ENCODE peak calls at places on chromosomes 12 and 14, in five cellular contexts. J is adipocyte; D is NCI-H460; P is stimulated activated CD4-positive, alpha-beta T cell treated with anti-CD3 and anti-CD28 coated beads, Interleukin-2, amount 100 ng/mL, for 48 hours; G is stimulated activated naive B cell treated with anti-CD40 and anti-IgM and Interleukin-4, amounts not matched to agents 10 μg/mL and 1 μg/mL and 100 μg/mL, for 72 hours. I is an unnamed sample.
A peak's percentile ranks its signal among the peaks of the same experiment; 100 is the strongest.

GRCh38 chr14:73741386-73741875 is 27.2 kb upstream of the PNMA1 start:
- DNase-seq in D (no peak), G (no peak), P (peak; percentile 58), J (peak; percentile 71), I (peak; percentile 72)

GRCh38 chr12:122423258-122424165 is 1.0 kb upstream of the CLIP1 start:
- DNase-seq in J (peak; percentile 46), D (peak; percentile 39), P (no peak), G (peak; percentile 15), I (peak; percentile 39)

GRCh38 chr12:91618281-91618680 is 435.7 kb upstream of the DCN start:
- DNase-seq in G (no peak), D (no peak), J (no peak), P (no peak), I (no peak)

GRCh38 chr14:105071326-105071725 is 6.1 kb upstream of the GPR132 start:
- DNase-seq in G (no peak), J (no peak), D (no peak), P (no peak), I (no peak)

GRCh38 chr14:105710119-105711057 is 184.0 kb downstream of the TMEM121 start:
- DNase-seq in J (no peak), D (no peak), P (no peak), G (no peak), I (no peak)

GRCh38 chr12:131091413-131091975 is 137.8 kb downstream of the ADGRD1 start:
- DNase-seq in P (no peak), J (no peak), D (peak; percentile 55), G (peak; percentile 73), I (no peak)

GRCh38 chr12:82174936-82175335 is 183.3 kb downstream of the CCDC59 start:
- DNase-seq in D (no peak), J (no peak), P (no peak), G (no peak), I (no peak)

GRCh38 chr14:22375321-22375930 is 213.6 kb downstream of the DAD1 start:
- DNase-seq in P (no peak), G (no peak), D (peak; percentile 77), J (peak; percentile 77), I (no peak)

GRCh38 chr14:91067186-91067585 is 6.7 kb upstream of the RPS6KA5 start:
- DNase-seq in P (no peak), G (no peak), D (no peak), J (no peak), I (no peak)

GRCh38 chr12:43760396-43760795 is 1.6 kb downstream of the IRAK4 start:
- DNase-seq in G (no peak), J (no peak), D (no peak), P (no peak), I (no peak)

GRCh38 chr14:42869681-42870080 is 1263.0 kb downstream of the LRFN5 start:
- DNase-seq in J (no peak), G (no peak), D (no peak), P (no peak), I (no peak)

GRCh38 chr12:175250-175649 is 38.7 kb downstream of the SLC6A12 start:
- DNase-seq in P (no peak), D (no peak), G (no peak), J (no peak), I (no peak)

GRCh38 chr14:76541594-76542219 is 165.8 kb downstream of the ESRRB start:
- DNase-seq in G (no peak), P (no peak), D (no peak), J (no peak), I (no peak)

GRCh38 chr12:40557980-40558379 is 134.3 kb upstream of the CNTN1 start:
- DNase-seq in J (no peak), G (no peak), D (no peak), P (no peak), I (no peak)

GRCh38 chr12:111404362-111405148 is 1.2 kb upstream of the SH2B3 start:
- DNase-seq in D (no peak), G (peak; percentile 71), P (peak; percentile 64), J (peak; percentile 41), I (peak; percentile 46)

GRCh38 chr14:103103461-103104388 is 9.2 kb downstream of the EXOC3L4 start:
- DNase-seq in P (no peak), D (peak; percentile 62), J (peak; percentile 48), G (no peak), I (no peak)

GRCh38 chr12:27861428-27862167 is 81.6 kb upstream of the MANSC4 start:
- DNase-seq in P (no peak), D (no peak), G (no peak), J (peak; percentile 54), I (no peak)

GRCh38 chr12:45615268-45615667 is 114.2 kb upstream of the ARID2 start:
- DNase-seq in G (no peak), D (no peak), P (no peak), J (peak; percentile 57), I (no peak)

GRCh38 chr14:104598461-104599273 is 5.9 kb downstream of the TMEM179 start:
- DNase-seq in J (no peak), D (no peak), G (no peak), P (no peak), I (no peak)

GRCh38 chr14:28101992-28102391 is 664.6 kb upstream of the FOXG1 start:
- DNase-seq in J (no peak), G (no peak), P (no peak), D (no peak), I (no peak)

GRCh38 chr14:95156153-95156764 is 1.1 kb downstream of the DICER1 start:
- DNase-seq in J (peak; percentile 46), D (no peak), P (no peak), G (no peak), I (no peak)

GRCh38 chr12:4849024-4849594 is 60.6 kb upstream of the KCNA1 start:
- DNase-seq in P (no peak), J (peak; percentile 60), D (peak; percentile 16), G (no peak), I (peak; percentile 68)

GRCh38 chr14:95490727-95491451 is 25.6 kb downstream of the SYNE3 start:
- DNase-seq in J (no peak), G (no peak), D (no peak), P (no peak), I (no peak)

GRCh38 chr12:4164591-4165558 is 108.7 kb upstream of the CCND2 start:
- DNase-seq in P (peak; percentile 57), J (peak; percentile 67), D (no peak), G (peak; percentile 49), I (peak; percentile 62)

GRCh38 chr14:33745163-33745562 is 205.7 kb downstream of the EGLN3 start:
- DNase-seq in J (no peak), D (no peak), G (no peak), P (no peak), I (no peak)

GRCh38 chr12:5094550-5094949 is 50.9 kb downstream of the KCNA5 start:
- DNase-seq in P (no peak), J (peak; percentile 13), G (no peak), D (no peak), I (no peak)

GRCh38 chr12:104586325-104587048 is 129.7 kb downstream of the CHST11 start:
- DNase-seq in J (no peak), G (no peak), D (no peak), P (no peak), I (no peak)

GRCh38 chr14:99807413-99808132 is 14.4 kb downstream of the EML1 start:
- DNase-seq in D (no peak), J (no peak), P (no peak), G (no peak), I (no peak)

GRCh38 chr14:44030963-44031362 is 476.1 kb downstream of the FSCB start:
- DNase-seq in J (no peak), G (no peak), P (no peak), D (no peak), I (no peak)

GRCh38 chr14:77612011-77612620 is 4.3 kb downstream of the SPTLC2 start:
- DNase-seq in G (no peak), J (peak; percentile 47), P (no peak), D (no peak), I (no peak)

GRCh38 chr14:68293404-68293803 is 473.8 kb downstream of the RAD51B start:
- DNase-seq in P (no peak), J (no peak), G (no peak), D (no peak), I (peak; percentile 61)

GRCh38 chr12:46830731-46831334 is 5.0 kb upstream of the SLC38A4 start:
- DNase-seq in J (peak; percentile 41), P (no peak), G (no peak), D (no peak), I (no peak)

GRCh38 chr12:25959069-25959961 is 833 bp downstream of the RASSF8 start:
- DNase-seq in G (peak; percentile 17), D (peak; percentile 61), J (peak; percentile 96), P (peak; percentile 13), I (peak; percentile 4)

GRCh38 chr12:80441921-80442320 is 2.1 kb upstream of the PTPRQ start:
- DNase-seq in J (peak; percentile 14), G (no peak), P (no peak), D (no peak), I (no peak)

GRCh38 chr12:82740129-82741000 is 53.7 kb downstream of the TMTC2 start:
- DNase-seq in G (no peak), P (no peak), D (peak; percentile 72), J (peak; percentile 63), I (no peak)

GRCh38 chr14:100653409-100653808 is 66.2 kb upstream of the BEGAIN start:
- DNase-seq in D (no peak), P (peak; percentile 40), J (no peak), G (no peak), I (peak; percentile 52)

GRCh38 chr12:51721281-51721940 is 127.1 kb downstream of the FIGNL2 start:
- DNase-seq in J (no peak), P (peak; percentile 50), D (peak; percentile 1), G (peak; percentile 15), I (peak; percentile 27)

GRCh38 chr12:3728686-3729085 is 24.2 kb downstream of the CRACR2A start:
- DNase-seq in G (no peak), P (no peak), D (no peak), J (no peak), I (no peak)

GRCh38 chr14:22159968-22160367 is 429.1 kb downstream of the DAD1 start:
- DNase-seq in G (no peak), P (no peak), J (no peak), D (no peak), I (no peak)

I was measured in germinal center.